ENCODE peak calls at places on chromosomes 4 and X, in six cellular contexts. One of them, this sample, is unnamed.

GRCh38 chr4:77092832-77093800 is 17.3 kb upstream of the CCNI start:
- DNase-seq in nephron progenitor cell: no peak
- DNase-seq in astrocyte: peak
- DNase-seq in foreskin fibroblast: no peak
- DNase-seq in heart left ventricle: no peak
- DNase-seq in RWPE1: peak
- DNase-seq in this sample: no peak

GRCh38 chr4:57064811-57065711 is 45.1 kb downstream of the IGFBP7 start:
- DNase-seq in heart left ventricle: peak
- DNase-seq in nephron progenitor cell: no peak
- DNase-seq in RWPE1: no peak
- DNase-seq in astrocyte: peak
- DNase-seq in foreskin fibroblast: peak
- DNase-seq in this sample: no peak

GRCh38 chr4:8188085-8188484 is 11.0 kb upstream of the SH3TC1 start:
- DNase-seq in heart left ventricle: no peak
- DNase-seq in nephron progenitor cell: no peak
- DNase-seq in RWPE1: peak
- DNase-seq in foreskin fibroblast: no peak
- DNase-seq in astrocyte: no peak
- DNase-seq in this sample: no peak

GRCh38 chrX:1453951-1454785 is 1.5 kb upstream of the ASMTL start:
- DNase-seq in RWPE1: peak
- DNase-seq in astrocyte: peak
- DNase-seq in nephron progenitor cell: peak
- DNase-seq in heart left ventricle: peak
- DNase-seq in foreskin fibroblast: peak
- DNase-seq in this sample: peak

GRCh38 chr4:145679520-145679919 is 426 bp upstream of the C4orf51 start:
- DNase-seq in RWPE1: peak
- DNase-seq in astrocyte: peak
- DNase-seq in nephron progenitor cell: peak
- DNase-seq in foreskin fibroblast: peak
- DNase-seq in heart left ventricle: peak
- DNase-seq in this sample: no peak

GRCh38 chr4:174365018-174365587 is 81.4 kb downstream of the CEP44 start:
- DNase-seq in heart left ventricle: no peak
- DNase-seq in foreskin fibroblast: peak
- DNase-seq in nephron progenitor cell: peak
- DNase-seq in RWPE1: peak
- DNase-seq in astrocyte: peak
- DNase-seq in this sample: no peak

GRCh38 chr4:128782875-128783614 is 26.5 kb upstream of the JADE1 start:
- DNase-seq in foreskin fibroblast: peak
- DNase-seq in RWPE1: no peak
- DNase-seq in heart left ventricle: no peak
- DNase-seq in nephron progenitor cell: no peak
- DNase-seq in astrocyte: peak
- DNase-seq in this sample: no peak

GRCh38 chr4:128574706-128575105 is 234.8 kb upstream of the JADE1 start:
- DNase-seq in RWPE1: no peak
- DNase-seq in nephron progenitor cell: peak
- DNase-seq in foreskin fibroblast: peak
- DNase-seq in heart left ventricle: peak
- DNase-seq in astrocyte: peak
- DNase-seq in this sample: peak

GRCh38 chr4:158810487-158811215 is 41.8 kb downstream of the FNIP2 start:
- DNase-seq in foreskin fibroblast: peak
- DNase-seq in RWPE1: peak
- DNase-seq in heart left ventricle: peak
- DNase-seq in nephron progenitor cell: no peak
- DNase-seq in astrocyte: peak
- DNase-seq in this sample: peak

DNA sequence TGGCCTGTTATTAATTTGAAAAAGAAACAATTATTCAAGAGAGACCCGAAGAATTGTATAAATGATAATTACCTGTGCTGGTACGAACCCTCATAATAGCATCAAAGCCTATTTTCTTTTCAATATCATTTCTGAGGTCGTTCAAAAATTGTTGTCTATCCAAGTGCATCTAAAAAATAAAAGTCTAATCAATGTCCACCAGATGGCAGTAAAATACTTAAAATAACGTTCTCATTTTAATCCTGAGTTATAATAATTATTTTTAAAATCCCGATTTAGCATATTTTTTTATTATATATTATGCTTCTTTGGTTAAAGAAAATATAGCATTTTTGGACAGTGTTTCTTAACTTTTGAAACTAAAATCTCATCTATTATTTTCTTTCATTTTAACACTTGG is 55.7 kb downstream of the METTL14 start:
- DNase-seq in foreskin fibroblast: peak
- DNase-seq in astrocyte: no peak
- DNase-seq in RWPE1: peak
- DNase-seq in nephron progenitor cell: no peak
- DNase-seq in heart left ventricle: no peak
- DNase-seq in this sample: no peak
- TF ChIP-seq CTCF in foreskin fibroblast: no peak
- TF ChIP-seq CTCF in astrocyte: peak
- TF ChIP-seq CTCF in RWPE1: peak
- TF ChIP-seq CTCF in nephron progenitor cell: peak
- TF ChIP-seq CTCF in heart left ventricle: peak
- TF ChIP-seq CTCF in this sample: no peak

GRCh38 chr4:813900-814299 is 12.0 kb downstream of the CPLX1 start:
- DNase-seq in RWPE1: no peak
- DNase-seq in foreskin fibroblast: no peak
- DNase-seq in astrocyte: no peak
- DNase-seq in heart left ventricle: no peak
- DNase-seq in nephron progenitor cell: no peak
- DNase-seq in this sample: no peak
- TF ChIP-seq CTCF in RWPE1: no peak
- TF ChIP-seq CTCF in foreskin fibroblast: no peak
- TF ChIP-seq CTCF in astrocyte: no peak
- TF ChIP-seq CTCF in heart left ventricle: no peak
- TF ChIP-seq CTCF in nephron progenitor cell: no peak
- TF ChIP-seq CTCF in this sample: no peak

DNA sequence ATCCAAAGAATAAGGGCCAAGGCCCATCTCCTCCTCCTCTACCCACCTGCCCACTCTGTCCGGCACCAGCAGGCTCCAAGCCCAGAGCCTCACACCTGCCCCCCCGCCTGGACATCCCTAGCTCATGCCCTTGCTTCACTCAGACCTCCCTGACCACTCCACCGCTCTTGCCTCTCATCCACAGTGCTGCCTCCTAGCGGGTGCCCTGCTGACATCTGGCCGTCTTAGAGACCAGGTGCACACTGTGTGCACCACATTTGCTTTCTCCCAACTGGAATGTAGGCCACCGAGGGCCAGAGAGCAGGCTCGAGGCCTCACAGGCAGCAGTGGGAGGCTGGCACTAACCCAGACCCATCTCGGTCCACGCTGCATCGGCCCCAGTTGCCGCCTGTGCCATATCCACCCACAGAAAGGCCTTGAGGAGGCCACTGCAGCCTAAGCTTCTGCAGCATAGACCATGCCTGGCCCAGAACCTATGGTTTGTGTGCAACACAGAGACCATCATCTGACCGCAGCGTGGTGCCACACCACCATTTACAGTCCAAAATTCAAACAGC is 13.5 kb downstream of the LETM1 start:
- DNase-seq in astrocyte: no peak
- DNase-seq in heart left ventricle: no peak
- DNase-seq in nephron progenitor cell: no peak
- DNase-seq in RWPE1: no peak
- DNase-seq in foreskin fibroblast: no peak
- DNase-seq in this sample: no peak
- TF ChIP-seq CTCF in astrocyte: no peak
- TF ChIP-seq CTCF in heart left ventricle: no peak
- TF ChIP-seq CTCF in nephron progenitor cell: no peak
- TF ChIP-seq CTCF in RWPE1: no peak
- TF ChIP-seq CTCF in foreskin fibroblast: no peak
- TF ChIP-seq CTCF in this sample: no peak

DNA sequence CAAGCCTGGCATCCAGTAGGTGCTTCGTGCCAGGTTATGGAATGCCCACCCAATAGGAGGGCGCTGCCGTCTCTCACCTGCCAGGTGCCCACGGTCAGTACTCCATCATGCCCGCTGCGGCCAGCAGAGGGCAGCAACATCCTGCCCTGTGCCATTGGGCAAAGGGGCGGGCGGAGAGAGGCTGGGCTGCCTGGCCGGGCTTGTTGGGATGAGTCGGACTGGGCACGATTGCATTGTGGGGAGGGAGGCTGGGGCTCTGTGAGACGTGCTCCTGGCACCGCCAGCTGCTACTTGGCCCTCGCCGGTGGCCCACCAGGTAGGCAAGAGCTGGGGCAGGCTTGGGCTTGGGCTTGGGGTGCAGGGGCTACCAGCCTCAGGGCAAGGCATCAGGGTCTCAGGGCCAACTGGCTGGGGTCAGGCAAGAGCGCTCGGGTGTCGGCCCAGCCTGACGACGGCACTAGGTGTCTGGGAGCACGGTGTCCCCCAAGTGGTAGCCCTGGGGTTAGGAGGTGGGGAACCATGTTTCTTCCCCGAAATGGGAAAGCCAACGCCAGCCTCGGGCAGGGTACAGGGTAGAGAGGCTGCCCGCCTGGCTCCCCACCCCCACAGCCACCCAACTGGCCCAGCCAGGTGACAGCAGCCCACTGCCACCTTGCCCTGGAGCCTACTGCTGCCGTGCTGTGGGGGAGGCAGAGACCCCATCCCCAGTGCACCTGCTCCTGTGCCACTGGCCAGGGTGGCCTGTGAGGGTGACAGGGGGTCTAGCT is at the start of gene PLXNB3:
- DNase-seq in heart left ventricle: peak
- DNase-seq in foreskin fibroblast: peak
- DNase-seq in astrocyte: peak
- DNase-seq in RWPE1: peak
- DNase-seq in nephron progenitor cell: peak
- DNase-seq in this sample: peak
- TF ChIP-seq CTCF in heart left ventricle: peak
- TF ChIP-seq CTCF in foreskin fibroblast: peak
- TF ChIP-seq CTCF in astrocyte: peak
- TF ChIP-seq CTCF in RWPE1: peak
- TF ChIP-seq CTCF in nephron progenitor cell: peak
- TF ChIP-seq CTCF in this sample: no peak

GRCh38 chrX:103017542-103017941 is 46.4 kb downstream of the BEX1 start:
- DNase-seq in nephron progenitor cell: no peak
- DNase-seq in heart left ventricle: no peak
- DNase-seq in astrocyte: no peak
- DNase-seq in RWPE1: no peak
- DNase-seq in foreskin fibroblast: peak
- DNase-seq in this sample: no peak
- TF ChIP-seq CTCF in nephron progenitor cell: no peak
- TF ChIP-seq CTCF in heart left ventricle: no peak
- TF ChIP-seq CTCF in astrocyte: no peak
- TF ChIP-seq CTCF in RWPE1: no peak
- TF ChIP-seq CTCF in foreskin fibroblast: peak
- TF ChIP-seq CTCF in this sample: no peak